ENCODE peak calls at places on chromosomes 2 and 18, in seven cellular contexts. R, D, M, J, I, G and E are unnamed samples.

GRCh38 chr2:164826293-164827243 is 15.1 kb downstream of the COBLL1 start:
- DNase-seq in R (peak), D (no peak), M (no peak), J (no peak), I (no peak), G (peak), E (peak)

GRCh38 chr2:41353060-41353459 is 694.8 kb upstream of the PKDCC start:
- DNase-seq in R (no peak), D (no peak), M (no peak), J (no peak), I (no peak), G (no peak), E (no peak)

GRCh38 chr2:21466528-21466927 is 342.8 kb downstream of the TDRD15 start:
- DNase-seq in R (no peak), D (no peak), M (no peak), J (no peak), I (no peak), G (no peak), E (no peak)

GRCh38 chr2:241014764-241015163 is 16.3 kb downstream of the SNED1 start:
- DNase-seq in R (no peak), D (no peak), M (no peak), J (no peak), I (no peak), G (no peak), E (no peak)

GRCh38 chr2:239737144-239737463 is 288.0 kb downstream of the NDUFA10 start:
- DNase-seq in R (no peak), D (no peak), M (no peak), J (no peak), I (no peak), G (no peak), E (no peak)

GRCh38 chr2:145344076-145344724 is 824.3 kb upstream of the ZEB2 start:
- DNase-seq in R (no peak), D (no peak), M (no peak), J (no peak), I (no peak), G (no peak), E (no peak)

GRCh38 chr2:121400206-121400605 is 115.2 kb upstream of the TFCP2L1 start:
- DNase-seq in R (no peak), D (no peak), M (no peak), J (no peak), I (peak), G (no peak), E (no peak)

GRCh38 chr2:115580784-115581183 is 1138.3 kb downstream of the DPP10 start:
- DNase-seq in R (no peak), D (no peak), M (no peak), J (no peak), I (no peak), G (no peak), E (no peak)

GRCh38 chr2:161414385-161415040 is 1.6 kb upstream of the TBR1 start:
- DNase-seq in R (no peak), D (peak), M (no peak), J (no peak), I (no peak), G (peak), E (no peak)

GRCh38 chr2:239392072-239392357 is 8.8 kb downstream of the HDAC4 start:
- DNase-seq in R (no peak), D (no peak), M (no peak), J (no peak), I (no peak), G (no peak), E (no peak)

GRCh38 chr18:12420831-12421421 is 13.2 kb downstream of the PRELID3A start:
- DNase-seq in R (no peak), D (peak), M (no peak), J (no peak), I (no peak), G (peak), E (no peak)

GRCh38 chr18:28802546-28802945 is 625.6 kb upstream of the CDH2 start:
- DNase-seq in R (no peak), D (no peak), M (no peak), J (no peak), I (peak), G (no peak), E (no peak)

GRCh38 chr2:11742702-11743530 is 3.5 kb upstream of the LPIN1 start:
- DNase-seq in R (no peak), D (no peak), M (no peak), J (no peak), I (no peak), G (no peak), E (no peak)

GRCh38 chr18:66873899-66874298 is 270.0 kb upstream of the CDH19 start:
- DNase-seq in R (no peak), D (no peak), M (no peak), J (no peak), I (no peak), G (no peak), E (no peak)

GRCh38 chr2:4745596-4745995 is 946.6 kb upstream of the SOX11 start:
- DNase-seq in R (no peak), D (no peak), M (no peak), J (no peak), I (no peak), G (no peak), E (no peak)

GRCh38 chr2:169069341-169069740 is at the start of gene DHRS9:
- DNase-seq in R (no peak), D (no peak), M (no peak), J (no peak), I (no peak), G (peak), E (no peak)

GRCh38 chr2:95041060-95041823 is 15.7 kb downstream of the MAL start:
- DNase-seq in R (no peak), D (no peak), M (no peak), J (no peak), I (no peak), G (no peak), E (no peak)

GRCh38 chr18:24937624-24938285 is 414.2 kb downstream of the ZNF521 start:
- DNase-seq in R (no peak), D (no peak), M (no peak), J (no peak), I (no peak), G (no peak), E (no peak)

GRCh38 chr2:222791946-222792649 is 68.7 kb upstream of the ACSL3 start:
- DNase-seq in R (peak), D (no peak), M (no peak), J (no peak), I (no peak), G (no peak), E (no peak)

GRCh38 chr2:74516070-74516633 is 1.9 kb downstream of the TLX2 start:
- DNase-seq in R (peak), D (no peak), M (no peak), J (peak), I (no peak), G (peak), E (no peak)

GRCh38 chr2:238170386-238171071 is 11.8 kb downstream of the ERFE start:
- DNase-seq in R (no peak), D (no peak), M (no peak), J (no peak), I (no peak), G (no peak), E (no peak)

GRCh38 chr18:79819951-79820351 is 22.2 kb downstream of the KCNG2 start:
- DNase-seq in R (peak), D (no peak), M (no peak), J (no peak), I (no peak), G (no peak), E (no peak)

GRCh38 chr2:170886391-170886790 is 42.7 kb upstream of the GORASP2 start:
- DNase-seq in R (no peak), D (no peak), M (no peak), J (no peak), I (no peak), G (no peak), E (peak)

GRCh38 chr18:65735166-65735565 is 15.6 kb upstream of the CDH7 start:
- DNase-seq in R (no peak), D (no peak), M (no peak), J (no peak), I (no peak), G (no peak), E (no peak)

GRCh38 chr2:196248467-196249104 is 77.2 kb upstream of the STK17B start:
- DNase-seq in R (no peak), D (no peak), M (no peak), J (no peak), I (no peak), G (no peak), E (no peak)

GRCh38 chr18:72993245-72993644 is 125.5 kb upstream of the NETO1 start:
- DNase-seq in R (no peak), D (no peak), M (no peak), J (no peak), I (no peak), G (no peak), E (no peak)

GRCh38 chr2:96391828-96392200 is 56.2 kb downstream of the NCAPH start:
- DNase-seq in R (no peak), D (no peak), M (no peak), J (no peak), I (no peak), G (no peak), E (no peak)

GRCh38 chr2:239263937-239264837 is 136.6 kb downstream of the HDAC4 start:
- DNase-seq in R (no peak), D (no peak), M (no peak), J (no peak), I (no peak), G (peak), E (no peak)

GRCh38 chr18:78494204-78494603 is 485.4 kb upstream of the SALL3 start:
- DNase-seq in R (no peak), D (no peak), M (no peak), J (no peak), I (no peak), G (no peak), E (no peak)

GRCh38 chr18:8948011-8948410 is 154.5 kb upstream of the NDUFV2 start:
- DNase-seq in R (no peak), D (no peak), M (no peak), J (no peak), I (no peak), G (no peak), E (no peak)

GRCh38 chr18:475202-475624 is 25.3 kb downstream of the COLEC12 start:
- DNase-seq in R (peak), D (no peak), M (no peak), J (no peak), I (peak), G (no peak), E (no peak)

GRCh38 chr2:176821350-176821749 is 391.2 kb upstream of the HNRNPA3 start:
- DNase-seq in R (no peak), D (no peak), M (no peak), J (no peak), I (no peak), G (no peak), E (no peak)
- TF ChIP-seq CTCF in R (no peak), D (no peak), M (no peak), J (no peak), I (no peak), G (no peak), E (no peak)

DNA sequence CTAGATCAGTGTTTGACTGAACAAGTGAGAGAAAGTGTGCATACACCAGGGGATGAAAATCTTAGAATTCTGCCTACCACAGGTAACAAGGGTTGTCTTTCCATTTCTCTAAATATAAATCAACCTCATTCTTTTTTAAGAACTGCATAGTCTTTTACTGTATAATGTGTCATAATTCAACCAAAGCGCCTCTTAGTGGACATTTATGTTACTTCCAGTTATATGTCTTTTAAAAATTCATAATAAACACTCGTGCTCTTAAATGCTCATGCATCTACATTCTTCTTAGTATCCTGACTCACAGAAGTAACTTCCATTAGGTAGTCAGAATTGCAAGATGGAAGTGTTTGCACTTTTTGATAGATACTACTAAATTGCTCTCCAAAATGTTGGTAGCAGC is 76.2 kb downstream of the CHRNA1 start:
- DNase-seq in R (no peak), D (no peak), M (no peak), J (no peak), I (no peak), G (peak), E (no peak)
- TF ChIP-seq CTCF in R (peak), D (peak), M (no peak), J (peak), I (peak), G (peak), E (peak)

GRCh38 chr2:57549642-57550102 is 496.9 kb upstream of the VRK2 start:
- DNase-seq in R (no peak), D (no peak), M (no peak), J (no peak), I (no peak), G (peak), E (no peak)
- TF ChIP-seq CTCF in R (peak), D (peak), M (no peak), J (peak), I (no peak), G (peak), E (no peak)

DNA sequence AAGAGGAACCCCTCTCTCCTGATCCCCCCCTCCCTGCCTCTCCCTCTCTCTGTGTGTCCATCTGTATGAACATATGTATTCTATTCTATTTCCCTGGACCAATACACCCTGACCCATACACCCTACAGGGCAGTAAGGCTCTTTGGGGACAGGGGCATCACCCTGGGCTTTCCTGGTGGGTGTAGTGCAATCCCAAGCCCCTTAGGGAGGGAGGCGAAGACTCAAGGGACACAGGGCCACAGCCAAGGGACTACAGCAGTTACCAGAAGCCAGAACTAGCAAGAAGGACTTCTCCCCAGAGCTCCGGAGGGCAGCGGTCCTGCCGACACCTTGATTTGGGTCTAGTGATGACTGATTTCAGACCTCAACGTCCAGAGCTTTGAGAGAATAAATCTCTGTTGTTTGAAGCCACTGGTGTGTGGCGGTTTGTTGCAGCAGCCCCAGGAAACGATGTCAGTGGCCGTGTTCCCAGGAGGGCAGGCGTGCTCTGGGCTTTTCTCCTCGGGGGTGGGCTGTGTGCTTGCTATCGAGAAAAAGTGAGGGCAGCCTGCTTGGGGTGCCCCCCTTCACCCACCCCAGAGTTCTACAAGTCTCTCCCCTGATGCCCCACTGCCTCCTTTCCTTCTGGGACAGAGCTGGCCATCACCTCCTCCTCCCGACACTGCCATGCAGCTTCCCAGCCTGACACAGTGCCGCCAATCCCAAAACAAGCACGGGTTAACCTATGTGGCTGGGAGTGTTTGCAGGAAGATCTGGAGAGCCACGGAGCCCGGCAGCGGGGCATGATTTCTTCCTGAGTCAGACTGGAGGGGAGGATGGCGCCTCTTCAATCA is 213.9 kb upstream of the RAB6C start:
- DNase-seq in R (no peak), D (no peak), M (no peak), J (no peak), I (no peak), G (no peak), E (no peak)
- TF ChIP-seq CTCF in R (no peak), D (no peak), M (no peak), J (no peak), I (no peak), G (no peak), E (no peak)

GRCh38 chr2:32678825-32679224 is 51.0 kb downstream of the TTC27 start:
- DNase-seq in R (no peak), D (no peak), M (no peak), J (no peak), I (no peak), G (no peak), E (peak)
- TF ChIP-seq CTCF in R (no peak), D (no peak), M (no peak), J (no peak), I (no peak), G (no peak), E (peak)